ENCODE peak calls at places on chromosomes 2 and 18, in six cellular contexts. One of them, this sample, is unnamed.

GRCh38 chr2:145980318-145980717 is 1460.4 kb upstream of the ZEB2 start:
- DNase-seq in IMR-90: no peak
- DNase-seq in upper lobe of left lung: no peak
- DNase-seq in tibial nerve: no peak
- DNase-seq in ovary: no peak
- DNase-seq in prostate gland: no peak
- DNase-seq in this sample: no peak

GRCh38 chr2:156675896-156676295 is 239.7 kb downstream of the GPD2 start:
- DNase-seq in IMR-90: no peak
- DNase-seq in tibial nerve: no peak
- DNase-seq in ovary: no peak
- DNase-seq in prostate gland: no peak
- DNase-seq in upper lobe of left lung: no peak
- DNase-seq in this sample: no peak

GRCh38 chr2:181805228-181806038 is 86.1 kb upstream of the ITPRID2 start:
- DNase-seq in prostate gland: no peak
- DNase-seq in ovary: no peak
- DNase-seq in IMR-90: peak
- DNase-seq in upper lobe of left lung: no peak
- DNase-seq in tibial nerve: no peak
- DNase-seq in this sample: no peak

GRCh38 chr2:200274116-200275075 is 32.1 kb upstream of the SPATS2L start:
- DNase-seq in tibial nerve: no peak
- DNase-seq in ovary: no peak
- DNase-seq in IMR-90: peak
- DNase-seq in upper lobe of left lung: no peak
- DNase-seq in prostate gland: no peak
- DNase-seq in this sample: no peak

GRCh38 chr18:23415530-23415929 is 37.6 kb upstream of the RIOK3 start:
- DNase-seq in upper lobe of left lung: no peak
- DNase-seq in ovary: no peak
- DNase-seq in tibial nerve: no peak
- DNase-seq in prostate gland: no peak
- DNase-seq in IMR-90: no peak
- DNase-seq in this sample: no peak

GRCh38 chr2:179612591-179613298 is 248.7 kb downstream of the ZNF385B start:
- DNase-seq in prostate gland: no peak
- DNase-seq in tibial nerve: no peak
- DNase-seq in upper lobe of left lung: no peak
- DNase-seq in IMR-90: no peak
- DNase-seq in ovary: no peak
- DNase-seq in this sample: no peak

GRCh38 chr2:190636362-190636761 is 12.5 kb upstream of the NAB1 start:
- DNase-seq in IMR-90: peak
- DNase-seq in tibial nerve: no peak
- DNase-seq in upper lobe of left lung: no peak
- DNase-seq in prostate gland: no peak
- DNase-seq in ovary: no peak
- DNase-seq in this sample: no peak

GRCh38 chr2:16973586-16974274 is 308.1 kb upstream of the CYRIA start:
- DNase-seq in upper lobe of left lung: no peak
- DNase-seq in ovary: no peak
- DNase-seq in prostate gland: no peak
- DNase-seq in tibial nerve: no peak
- DNase-seq in IMR-90: no peak
- DNase-seq in this sample: no peak

GRCh38 chr2:54657664-54658083 is 65.8 kb upstream of the EML6 start:
- DNase-seq in IMR-90: peak
- DNase-seq in ovary: no peak
- DNase-seq in prostate gland: peak
- DNase-seq in tibial nerve: peak
- DNase-seq in upper lobe of left lung: no peak
- DNase-seq in this sample: peak

GRCh38 chr2:112542974-112543760 is 902 bp downstream of the POLR1B start:
- DNase-seq in upper lobe of left lung: no peak
- DNase-seq in tibial nerve: no peak
- DNase-seq in prostate gland: no peak
- DNase-seq in ovary: no peak
- DNase-seq in IMR-90: peak
- DNase-seq in this sample: no peak

GRCh38 chr2:224195954-224196571 is 157.0 kb upstream of the SERPINE2 start:
- DNase-seq in IMR-90: no peak
- DNase-seq in prostate gland: no peak
- DNase-seq in upper lobe of left lung: no peak
- DNase-seq in tibial nerve: no peak
- DNase-seq in ovary: peak
- DNase-seq in this sample: no peak

GRCh38 chr2:170929686-170930050 is 615 bp downstream of the GORASP2 start:
- DNase-seq in upper lobe of left lung: peak
- DNase-seq in IMR-90: peak
- DNase-seq in prostate gland: peak
- DNase-seq in ovary: peak
- DNase-seq in tibial nerve: peak
- DNase-seq in this sample: peak

GRCh38 chr2:233919938-233920337 is 2.8 kb downstream of the TRPM8 start:
- DNase-seq in IMR-90: peak
- DNase-seq in ovary: no peak
- DNase-seq in prostate gland: no peak
- DNase-seq in upper lobe of left lung: no peak
- DNase-seq in tibial nerve: no peak
- DNase-seq in this sample: no peak

DNA sequence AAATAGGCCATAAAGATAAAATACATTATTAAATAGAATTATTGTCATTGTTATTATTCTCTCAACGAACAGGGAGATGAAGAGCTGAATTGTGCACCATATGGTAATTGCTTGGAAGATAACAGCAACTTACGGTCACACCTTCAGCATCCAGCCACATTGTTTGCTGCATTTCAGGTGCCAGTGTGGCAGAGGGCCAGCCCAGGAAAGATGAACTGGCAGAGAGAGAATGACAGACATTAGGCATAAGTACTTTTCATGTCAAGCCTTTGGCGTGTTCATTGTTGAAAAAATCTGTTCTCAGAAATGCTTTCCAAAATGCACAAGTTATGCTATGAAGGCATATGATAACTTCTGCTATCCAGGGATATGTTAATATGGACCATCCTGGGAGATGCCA is 748.7 kb upstream of the PIK3C3 start:
- DNase-seq in tibial nerve: no peak
- DNase-seq in upper lobe of left lung: no peak
- DNase-seq in ovary: no peak
- DNase-seq in prostate gland: no peak
- DNase-seq in IMR-90: no peak
- DNase-seq in this sample: no peak
- TF ChIP-seq POLR2A in tibial nerve: no peak
- TF ChIP-seq POLR2A in upper lobe of left lung: no peak
- TF ChIP-seq POLR2A in ovary: no peak
- TF ChIP-seq POLR2A in prostate gland: no peak
- TF ChIP-seq POLR2A in IMR-90: no peak
- TF ChIP-seq POLR2A in this sample: no peak

GRCh38 chr18:45916302-45916701 is 50.8 kb downstream of the EPG5 start:
- DNase-seq in upper lobe of left lung: no peak
- DNase-seq in tibial nerve: no peak
- DNase-seq in IMR-90: no peak
- DNase-seq in prostate gland: no peak
- DNase-seq in ovary: no peak
- DNase-seq in this sample: no peak
- TF ChIP-seq CTCF in upper lobe of left lung: no peak
- TF ChIP-seq CTCF in tibial nerve: no peak
- TF ChIP-seq CTCF in IMR-90: no peak
- TF ChIP-seq CTCF in prostate gland: no peak
- TF ChIP-seq CTCF in ovary: no peak
- TF ChIP-seq CTCF in this sample: peak

GRCh38 chr2:201451330-201452057 is at the start of the genes STRADB and TRAK2:
- DNase-seq in ovary: peak
- DNase-seq in tibial nerve: peak
- DNase-seq in prostate gland: peak
- DNase-seq in upper lobe of left lung: peak
- DNase-seq in IMR-90: peak
- DNase-seq in this sample: peak
- TF ChIP-seq POLR2A in ovary: peak
- TF ChIP-seq POLR2A in tibial nerve: peak
- TF ChIP-seq POLR2A in prostate gland: peak
- TF ChIP-seq POLR2A in upper lobe of left lung: no peak
- TF ChIP-seq POLR2A in IMR-90: peak
- TF ChIP-seq POLR2A in this sample: peak

DNA sequence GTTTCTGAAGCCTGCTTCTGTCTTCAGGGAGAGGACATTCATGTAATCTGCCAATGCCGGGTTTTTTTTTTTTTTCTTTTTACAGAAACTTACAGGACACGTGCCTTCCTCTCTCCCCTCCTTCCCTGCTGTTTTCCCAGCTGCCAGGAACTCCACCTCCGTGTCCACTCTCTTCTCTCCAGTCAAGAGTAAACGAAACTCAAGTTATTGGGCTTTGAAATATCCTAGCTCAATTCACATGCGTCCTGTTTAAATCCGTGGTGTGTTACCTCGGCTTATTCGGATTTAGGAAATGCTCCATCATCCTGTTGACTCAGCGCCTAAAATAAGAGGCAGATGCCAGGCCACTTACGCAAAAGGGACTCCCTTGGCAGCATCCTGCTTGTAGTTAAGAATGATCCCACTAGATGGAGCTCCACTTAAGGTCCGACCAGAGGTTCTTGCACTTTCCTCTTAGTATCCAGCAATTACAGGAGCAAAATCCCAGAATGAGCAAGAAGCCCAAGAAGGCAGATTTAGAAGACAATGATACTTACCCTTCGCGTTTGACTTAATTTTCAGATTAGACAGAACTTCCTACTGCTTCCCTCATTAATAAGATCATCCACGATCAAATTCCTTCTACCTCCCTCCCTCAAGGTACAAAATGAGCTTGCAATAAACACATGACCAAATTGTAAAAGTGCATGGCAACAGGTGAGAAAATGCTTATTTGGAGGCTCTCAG is 97.2 kb upstream of the ZCCHC2 start:
- DNase-seq in ovary: peak
- DNase-seq in prostate gland: peak
- DNase-seq in IMR-90: peak
- DNase-seq in tibial nerve: peak
- DNase-seq in upper lobe of left lung: no peak
- DNase-seq in this sample: peak
- TF ChIP-seq CTCF in ovary: peak
- TF ChIP-seq CTCF in prostate gland: peak
- TF ChIP-seq CTCF in IMR-90: peak
- TF ChIP-seq CTCF in tibial nerve: peak
- TF ChIP-seq CTCF in upper lobe of left lung: peak
- TF ChIP-seq CTCF in this sample: peak

GRCh38 chr2:215404357-215404719 is 31.5 kb downstream of the FN1 start:
- DNase-seq in prostate gland: no peak
- DNase-seq in IMR-90: no peak
- DNase-seq in tibial nerve: no peak
- DNase-seq in upper lobe of left lung: no peak
- DNase-seq in ovary: no peak
- DNase-seq in this sample: no peak

GRCh38 chr2:215407596-215408264 is 28.1 kb downstream of the FN1 start:
- DNase-seq in upper lobe of left lung: no peak
- DNase-seq in tibial nerve: no peak
- DNase-seq in IMR-90: no peak
- DNase-seq in prostate gland: no peak
- DNase-seq in ovary: no peak
- DNase-seq in this sample: no peak

GRCh38 chr2:215405722-215406581 is 29.9 kb downstream of the FN1 start:
- DNase-seq in upper lobe of left lung: peak
- DNase-seq in IMR-90: no peak
- DNase-seq in tibial nerve: no peak
- DNase-seq in prostate gland: no peak
- DNase-seq in ovary: no peak
- DNase-seq in this sample: no peak

GRCh38 chr2:215409331-215410127 is 26.3 kb downstream of the FN1 start:
- DNase-seq in ovary: no peak
- DNase-seq in IMR-90: peak
- DNase-seq in prostate gland: no peak
- DNase-seq in upper lobe of left lung: no peak
- DNase-seq in tibial nerve: no peak
- DNase-seq in this sample: no peak

GRCh38 chr2:215407061-215407460 is 28.8 kb downstream of the FN1 start:
- DNase-seq in tibial nerve: no peak
- DNase-seq in upper lobe of left lung: no peak
- DNase-seq in IMR-90: no peak
- DNase-seq in ovary: no peak
- DNase-seq in prostate gland: no peak
- DNase-seq in this sample: no peak
- TF ChIP-seq POLR2A in tibial nerve: no peak
- TF ChIP-seq POLR2A in upper lobe of left lung: no peak
- TF ChIP-seq POLR2A in IMR-90: no peak
- TF ChIP-seq POLR2A in ovary: no peak
- TF ChIP-seq POLR2A in prostate gland: no peak
- TF ChIP-seq POLR2A in this sample: no peak